ENCODE peak calls at places on chromosomes 2 and 18, in five cellular contexts. K is cardiac muscle cell; V is fibroblast of lung; P is AG09309; X is activated CD8-positive, alpha-beta T cell treated with anti-CD3 and anti-CD28 coated beads for 36 hours. R is an unnamed sample.

GRCh38 chr18:8329186-8329771 is 280.0 kb upstream of the RAB12 start:
- DNase-seq in K (peak), V (peak), P (peak), X (no peak), R (no peak)

GRCh38 chr2:37839991-37840390 is 85.1 kb upstream of the RMDN2 start:
- DNase-seq in K (no peak), V (no peak), P (no peak), X (no peak), R (no peak)

GRCh38 chr2:48532824-48533223 is 2.9 kb downstream of the STON1 start:
- DNase-seq in K (no peak), V (peak), P (no peak), X (no peak), R (no peak)

GRCh38 chr2:86274918-86275275 is 62.5 kb downstream of the REEP1 start:
- DNase-seq in K (peak), V (no peak), P (no peak), X (no peak), R (no peak)

GRCh38 chr2:156300337-156300736 is 32.2 kb downstream of the NR4A2 start:
- DNase-seq in K (no peak), V (no peak), P (no peak), X (no peak), R (no peak)

GRCh38 chr2:37641582-37642111 is 29.8 kb downstream of the CDC42EP3 start:
- DNase-seq in K (no peak), V (peak), P (peak), X (no peak), R (peak)

GRCh38 chr2:1869987-1870386 is 125.7 kb upstream of the PXDN start:
- DNase-seq in K (no peak), V (peak), P (no peak), X (no peak), R (no peak)

GRCh38 chr18:62549755-62550154 is 26.9 kb downstream of the ZCCHC2 start:
- DNase-seq in K (no peak), V (no peak), P (no peak), X (no peak), R (no peak)

GRCh38 chr18:63197246-63197791 is 122.2 kb downstream of the BCL2 start:
- DNase-seq in K (peak), V (no peak), P (no peak), X (peak), R (no peak)

GRCh38 chr2:205047273-205047839 is 502.1 kb downstream of the PARD3B start:
- DNase-seq in K (no peak), V (no peak), P (no peak), X (no peak), R (no peak)

GRCh38 chr2:16208241-16208797 is 268.0 kb downstream of the MYCN start:
- DNase-seq in K (no peak), V (no peak), P (no peak), X (no peak), R (no peak)

GRCh38 chr2:121530563-121531334 is at the start of gene RNU4ATAC:
- DNase-seq in K (peak), V (peak), P (peak), X (peak), R (peak)

GRCh38 chr2:30073523-30073922 is 73.3 kb upstream of the YPEL5 start:
- DNase-seq in K (no peak), V (no peak), P (no peak), X (no peak), R (no peak)

GRCh38 chr18:76707534-76707933 is 114.8 kb upstream of the ZNF236 start:
- DNase-seq in K (no peak), V (no peak), P (no peak), X (no peak), R (no peak)

GRCh38 chr2:33221046-33221784 is 255.2 kb upstream of the RASGRP3 start:
- DNase-seq in K (no peak), V (no peak), P (no peak), X (no peak), R (no peak)

GRCh38 chr2:45275235-45275805 is 266.1 kb upstream of the SIX2 start:
- DNase-seq in K (no peak), V (peak), P (no peak), X (no peak), R (no peak)

GRCh38 chr2:202251494-202251893 is 13.1 kb upstream of the SUMO1 start:
- DNase-seq in K (peak), V (no peak), P (no peak), X (no peak), R (no peak)

GRCh38 chr2:42954227-42954962 is 162.0 kb upstream of the HAAO start:
- DNase-seq in K (peak), V (peak), P (no peak), X (no peak), R (no peak)

GRCh38 chr2:239344857-239345216 is 56.0 kb downstream of the HDAC4 start:
- DNase-seq in K (no peak), V (no peak), P (no peak), X (no peak), R (no peak)

GRCh38 chr18:28088477-28088876 is 88.5 kb downstream of the CDH2 start:
- DNase-seq in K (no peak), V (no peak), P (no peak), X (no peak), R (no peak)

GRCh38 chr2:85695121-85695520 is 963 bp downstream of the GNLY start:
- DNase-seq in K (no peak), V (no peak), P (no peak), X (no peak), R (no peak)

GRCh38 chr2:39492095-39492590 is 55.1 kb upstream of the MAP4K3 start:
- DNase-seq in K (peak), V (peak), P (peak), X (peak), R (peak)

GRCh38 chr18:24342347-24342746 is 55.3 kb downstream of the OSBPL1A start:
- DNase-seq in K (peak), V (no peak), P (no peak), X (no peak), R (no peak)

GRCh38 chr2:233807215-233807865 is 29.2 kb downstream of the MROH2A start:
- DNase-seq in K (no peak), V (no peak), P (no peak), X (no peak), R (no peak)
- TF ChIP-seq CTCF in K (no peak), V (no peak), P (no peak), X (no peak), R (no peak)

DNA sequence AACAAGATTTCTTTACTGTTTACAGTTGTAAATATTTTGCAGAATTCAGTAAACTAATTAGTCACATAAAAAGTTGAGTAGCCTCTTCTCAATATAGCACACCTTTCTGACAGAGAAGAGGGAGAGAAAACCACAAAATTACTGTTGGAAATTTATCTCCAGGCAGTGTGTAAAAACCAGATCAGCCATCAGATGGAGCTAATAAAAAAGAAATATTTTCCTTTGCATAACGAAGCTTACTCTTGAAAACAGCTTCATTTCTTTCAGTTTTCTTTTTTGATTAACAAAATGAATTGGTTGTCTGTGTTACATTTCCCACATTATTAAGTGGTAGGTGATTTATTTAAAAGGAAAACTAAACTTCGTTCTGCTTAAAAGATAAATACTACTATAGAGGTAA is 259.3 kb upstream of the KCNJ3 start:
- DNase-seq in K (no peak), V (no peak), P (no peak), X (no peak), R (no peak)
- TF ChIP-seq CTCF in K (no peak), V (no peak), P (no peak), X (no peak), R (no peak)

DNA sequence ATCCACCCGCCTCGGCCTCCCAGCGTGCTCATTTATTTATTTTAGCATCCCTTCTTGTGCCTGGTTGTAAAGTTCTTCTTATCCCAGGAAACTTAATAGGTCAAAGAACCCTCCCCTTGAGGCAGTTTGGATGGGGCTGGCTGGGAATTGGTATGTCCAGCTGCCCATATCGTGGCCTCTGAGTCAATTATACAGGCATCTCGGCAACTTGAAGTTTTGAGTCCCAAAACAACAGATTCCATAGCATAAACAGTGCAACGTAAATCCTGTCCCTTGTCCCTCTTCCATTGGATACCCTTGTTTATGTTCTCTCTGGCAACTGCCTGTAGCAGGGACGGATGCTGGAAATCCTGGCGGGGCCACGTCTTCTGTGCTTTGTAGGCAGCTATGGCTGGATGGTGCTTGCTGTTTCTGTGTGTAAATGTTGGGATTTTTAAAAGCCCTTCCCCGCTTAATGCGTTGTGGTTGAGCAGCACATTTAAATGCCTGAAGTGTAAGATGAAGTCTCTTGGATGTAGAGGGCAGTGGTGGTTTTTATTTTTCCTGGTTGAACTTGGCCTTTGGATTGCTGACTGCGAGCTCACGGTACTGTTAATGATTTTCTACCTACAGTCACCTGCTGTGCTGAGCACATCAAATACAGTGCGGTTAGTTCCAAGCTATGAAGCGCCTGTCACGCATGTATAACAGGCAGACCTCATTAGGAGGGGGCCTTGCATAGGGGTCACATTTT is 84.4 kb downstream of the NEDD4L start:
- DNase-seq in K (no peak), V (no peak), P (no peak), X (no peak), R (no peak)
- TF ChIP-seq CTCF in K (no peak), V (no peak), P (no peak), X (no peak), R (no peak)

GRCh38 chr2:133444411-133444934 is 123.8 kb downstream of the NCKAP5 start:
- DNase-seq in K (no peak), V (no peak), P (no peak), X (no peak), R (no peak)
- TF ChIP-seq CTCF in K (no peak), V (no peak), P (no peak), X (no peak), R (no peak)

GRCh38 chr2:190110699-190111098 is 48.2 kb upstream of the MSTN start:
- DNase-seq in K (no peak), V (no peak), P (no peak), X (no peak), R (no peak)
- TF ChIP-seq CTCF in K (no peak), V (no peak), P (no peak), X (no peak), R (no peak)